ENCODE peak calls at places on chromosome 4, in nine cellular contexts. L is K562, F is right lobe of liver, N is body of pancreas, J is uterus, Z is mucosa of descending colon, B is endodermal cell, Q is SK-N-SH, Y is transverse colon. D is an unnamed sample. For H3K36me3 and H3K9me3, the result is how much of the 10 kb centered on the place peaks cover.

GRCh38 chr4:40916880-40917279 is 167.1 kb downstream of the NSUN7 start:
- DNase-seq in L (peak), F (no peak), N (peak), J (no peak), Z (peak), B (peak), Q (no peak), Y (peak), D (peak)

GRCh38 chr4:3314706-3315260 is 22.0 kb downstream of the RGS12 start:
- DNase-seq in L (no peak), F (no peak), N (peak), J (no peak), Z (no peak), B (peak), Q (no peak), Y (no peak), D (no peak)

GRCh38 chr4:2729533-2729875 is 26.6 kb downstream of the TNIP2 start:
- DNase-seq in L (no peak), F (no peak), N (no peak), J (no peak), Z (no peak), B (no peak), Q (no peak), Y (no peak), D (no peak)

GRCh38 chr4:8150152-8151090 is 8.2 kb downstream of the ABLIM2 start:
- DNase-seq in L (no peak), F (no peak), N (no peak), J (no peak), Z (no peak), B (peak), Q (no peak), Y (no peak), D (peak)

GRCh38 chr4:178185517-178185916 is 743.3 kb upstream of the AGA start:
- DNase-seq in L (no peak), F (no peak), N (peak), J (no peak), Z (no peak), B (no peak), Q (no peak), Y (no peak), D (no peak)

GRCh38 chr4:3342182-3342854 is 49.5 kb downstream of the RGS12 start:
- DNase-seq in L (no peak), F (no peak), N (no peak), J (no peak), Z (no peak), B (no peak), Q (no peak), Y (no peak), D (no peak)

GRCh38 chr4:120709986-120710385 is 212.5 kb downstream of the PRDM5 start:
- DNase-seq in L (no peak), F (no peak), N (no peak), J (no peak), Z (no peak), B (no peak), Q (no peak), Y (no peak), D (no peak)

GRCh38 chr4:183599690-183600089 is 59.3 kb downstream of the RWDD4 start:
- DNase-seq in L (no peak), F (no peak), N (no peak), J (no peak), Z (no peak), B (no peak), Q (no peak), Y (no peak), D (no peak)

GRCh38 chr4:39614487-39615162 is 24.0 kb downstream of the SMIM14 start:
- DNase-seq in L (no peak), F (no peak), N (no peak), J (no peak), Z (no peak), B (no peak), Q (no peak), Y (no peak), D (no peak)

GRCh38 chr4:75229783-75230570 is 284.2 kb downstream of the RCHY1 start:
- DNase-seq in L (no peak), F (no peak), N (no peak), J (no peak), Z (no peak), B (no peak), Q (no peak), Y (peak), D (no peak)

GRCh38 chr4:113146876-113147358 is 97.5 kb downstream of the ANK2 start:
- DNase-seq in L (no peak), F (peak), N (no peak), J (no peak), Z (no peak), B (no peak), Q (no peak), Y (no peak), D (no peak)

GRCh38 chr4:142909908-142910307 is 63.8 kb upstream of the INPP4B start:
- DNase-seq in L (no peak), F (no peak), N (no peak), J (no peak), Z (no peak), B (no peak), Q (no peak), Y (no peak), D (no peak)

GRCh38 chr4:20418865-20419451 is 167.3 kb downstream of the SLIT2 start:
- DNase-seq in L (peak), F (no peak), N (no peak), J (no peak), Z (no peak), B (no peak), Q (peak), Y (no peak), D (no peak)

GRCh38 chr4:172088556-172088955 is 275.4 kb downstream of the GALNTL6 start:
- DNase-seq in L (peak), F (no peak), N (no peak), J (no peak), Z (no peak), B (no peak), Q (no peak), Y (no peak), D (no peak)

GRCh38 chr4:183402771-183403170 is 41.7 kb upstream of the CDKN2AIP start:
- DNase-seq in L (peak), F (no peak), N (no peak), J (no peak), Z (no peak), B (no peak), Q (no peak), Y (no peak), D (no peak)

GRCh38 chr4:127870688-127871087 is 10.0 kb upstream of the PLK4 start:
- DNase-seq in L (peak), F (no peak), N (no peak), J (no peak), Z (no peak), B (no peak), Q (no peak), Y (no peak), D (no peak)

GRCh38 chr4:163709601-163710000 is 215.1 kb downstream of the TMA16 start:
- DNase-seq in L (no peak), F (no peak), N (no peak), J (no peak), Z (no peak), B (no peak), Q (no peak), Y (no peak), D (no peak)

GRCh38 chr4:38290360-38290759 is 330.2 kb downstream of the PTTG2 start:
- DNase-seq in L (no peak), F (no peak), N (no peak), J (no peak), Z (no peak), B (no peak), Q (no peak), Y (no peak), D (no peak)

GRCh38 chr4:20356565-20356964 is 104.9 kb downstream of the SLIT2 start:
- DNase-seq in L (no peak), F (no peak), N (no peak), J (no peak), Z (no peak), B (no peak), Q (peak), Y (no peak), D (no peak)

GRCh38 chr4:106369456-106370060 is 980 bp upstream of the GIMD1 start:
- DNase-seq in L (peak), F (no peak), N (peak), J (no peak), Z (no peak), B (peak), Q (peak), Y (no peak), D (no peak)

DNA sequence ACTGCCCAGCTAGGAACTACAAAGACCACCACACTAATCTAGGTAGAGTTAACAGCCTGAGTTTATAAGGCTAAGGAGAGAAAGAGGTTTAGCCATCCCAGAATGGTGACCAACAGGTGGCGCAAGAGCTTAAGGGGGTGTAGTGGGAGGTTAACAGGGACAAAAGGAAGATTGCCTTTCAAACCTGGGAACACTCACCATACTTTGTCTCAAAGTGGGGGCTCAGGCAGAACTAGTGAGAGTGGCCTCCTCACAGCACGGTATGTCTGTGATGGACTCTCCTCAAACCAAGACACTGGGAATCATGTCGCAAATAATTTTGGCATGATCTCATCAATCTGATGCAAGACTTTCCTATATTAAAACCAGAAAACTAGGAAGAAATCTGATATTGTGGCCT is 23.4 kb downstream of the CCNI start:
- DNase-seq in L (peak), F (peak), N (peak), J (peak), Z (peak), B (peak), Q (no peak), Y (peak), D (no peak)
- H3K36me3 ChIP-seq in L (half or more), F (under half), N (under half), J (under half), Z (under half), B (half or more), Q (half or more), Y (under half), D (under half)

GRCh38 chr4:102477657-102478056 is 23.5 kb upstream of the NFKB1 start:
- DNase-seq in L (no peak), F (no peak), N (no peak), J (no peak), Z (no peak), B (no peak), Q (no peak), Y (no peak), D (no peak)

GRCh38 chr4:102478186-102478585 is 23.0 kb upstream of the NFKB1 start:
- DNase-seq in L (peak), F (no peak), N (no peak), J (no peak), Z (no peak), B (peak), Q (no peak), Y (no peak), D (no peak)

DNA sequence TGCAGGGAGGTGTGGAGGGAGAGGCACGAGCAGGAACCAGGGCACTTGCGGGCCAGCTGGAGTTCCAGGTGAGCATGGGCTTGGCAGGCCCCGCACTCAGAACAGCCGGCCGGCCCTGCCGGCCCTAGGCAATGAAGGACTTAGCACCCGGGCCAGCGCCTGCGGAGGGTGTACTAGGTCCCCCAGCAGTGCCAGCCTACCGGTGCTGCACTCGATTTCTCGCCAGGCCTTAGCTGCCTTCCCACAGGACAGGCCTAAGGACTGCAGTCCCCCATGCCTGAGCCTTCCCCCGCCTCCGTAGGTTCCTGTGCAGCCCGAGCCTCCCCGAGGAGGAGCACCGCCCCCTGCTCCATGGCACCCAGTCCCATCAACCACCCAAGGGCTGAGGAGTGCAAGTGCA is 18.0 kb upstream of the NFKB1 start:
- DNase-seq in L (no peak), F (no peak), N (no peak), J (no peak), Z (no peak), B (no peak), Q (no peak), Y (no peak), D (no peak)
- H3K9me3 ChIP-seq in L (under half), F (under half), N (under half), J (under half), Z (under half), B (under half), Q (under half), Y (under half), D (under half)

GRCh38 chr4:25103423-25103822 is 56.8 kb downstream of the SEPSECS start:
- DNase-seq in L (no peak), F (no peak), N (no peak), J (no peak), Z (no peak), B (no peak), Q (no peak), Y (no peak), D (peak)
- TF ChIP-seq CTCF in L (no peak), F (no peak), N (no peak), J (no peak), Z (no peak), B (no peak), Q (no peak), Y (no peak), D (no peak)

DNA sequence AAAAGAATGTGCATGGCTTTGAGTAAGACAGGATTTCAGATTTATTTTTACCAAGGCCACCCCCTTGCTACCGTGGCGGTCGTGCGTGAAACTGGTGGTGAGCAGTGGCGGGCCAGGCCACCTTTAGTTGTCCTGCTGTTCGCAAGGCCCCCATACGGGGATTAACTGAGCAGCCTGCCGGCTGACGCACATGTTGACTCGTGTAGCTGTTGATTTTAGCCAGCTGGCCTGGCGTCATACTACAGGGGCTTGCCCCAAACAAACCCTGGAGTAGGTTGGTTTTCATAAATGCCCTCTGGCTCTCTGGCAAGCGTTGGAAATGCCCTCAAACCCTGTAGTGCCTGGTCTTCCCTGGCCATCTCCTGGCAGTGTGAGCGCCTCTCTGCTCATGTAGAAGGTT is 28.4 kb downstream of the WFS1 start:
- DNase-seq in L (no peak), F (peak), N (no peak), J (no peak), Z (no peak), B (no peak), Q (no peak), Y (peak), D (no peak)
- H3K36me3 ChIP-seq in L (under half), F (under half), N (under half), J (under half), Z (under half), B (under half), Q (under half), Y (under half), D (half or more)

DNA sequence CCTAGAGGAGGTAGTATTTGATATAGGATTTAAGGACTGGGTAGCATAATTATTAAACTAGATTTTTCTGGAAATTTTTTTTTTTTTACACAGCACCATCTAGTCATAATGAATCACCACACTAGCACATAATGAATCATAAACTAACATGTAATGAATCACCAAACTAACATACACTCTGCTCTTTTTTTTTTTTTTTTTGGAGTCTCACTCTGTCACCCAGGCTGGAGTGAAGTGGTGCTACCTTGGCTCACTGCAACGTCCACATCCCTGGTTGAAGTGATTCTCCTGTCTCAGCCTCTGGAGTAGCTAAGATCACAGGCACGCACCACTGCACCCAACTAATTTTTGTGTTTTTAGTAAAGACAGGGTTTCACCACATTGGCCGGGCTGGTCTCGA is 92.5 kb downstream of the FAM13A start:
- DNase-seq in L (no peak), F (no peak), N (no peak), J (no peak), Z (no peak), B (no peak), Q (no peak), Y (no peak), D (no peak)
- H3K9me3 ChIP-seq in L (under half), F (under half), N (under half), J (under half), Z (under half), B (under half), Q (under half), Y (under half), D (under half)

GRCh38 chr4:181301735-181302380 is 941.3 kb upstream of the TENM3 start:
- DNase-seq in L (peak), F (peak), N (peak), J (no peak), Z (peak), B (peak), Q (no peak), Y (peak), D (peak)
- TF ChIP-seq CTCF in L (peak), F (peak), N (peak), J (no peak), Z (peak), B (peak), Q (peak), Y (peak), D (peak)

GRCh38 chr4:26763649-26764048 is 97.0 kb upstream of the STIM2 start:
- DNase-seq in L (no peak), F (no peak), N (no peak), J (no peak), Z (no peak), B (no peak), Q (no peak), Y (no peak), D (no peak)

GRCh38 chr4:26762650-26763049 is 98.0 kb upstream of the STIM2 start:
- DNase-seq in L (no peak), F (no peak), N (no peak), J (no peak), Z (no peak), B (no peak), Q (no peak), Y (peak), D (no peak)

GRCh38 chr4:26765515-26765914 is 95.1 kb upstream of the STIM2 start:
- DNase-seq in L (peak), F (no peak), N (no peak), J (no peak), Z (no peak), B (no peak), Q (no peak), Y (no peak), D (no peak)

GRCh38 chr4:26763063-26763462 is 97.6 kb upstream of the STIM2 start:
- DNase-seq in L (no peak), F (no peak), N (no peak), J (no peak), Z (no peak), B (no peak), Q (no peak), Y (no peak), D (no peak)

DNA sequence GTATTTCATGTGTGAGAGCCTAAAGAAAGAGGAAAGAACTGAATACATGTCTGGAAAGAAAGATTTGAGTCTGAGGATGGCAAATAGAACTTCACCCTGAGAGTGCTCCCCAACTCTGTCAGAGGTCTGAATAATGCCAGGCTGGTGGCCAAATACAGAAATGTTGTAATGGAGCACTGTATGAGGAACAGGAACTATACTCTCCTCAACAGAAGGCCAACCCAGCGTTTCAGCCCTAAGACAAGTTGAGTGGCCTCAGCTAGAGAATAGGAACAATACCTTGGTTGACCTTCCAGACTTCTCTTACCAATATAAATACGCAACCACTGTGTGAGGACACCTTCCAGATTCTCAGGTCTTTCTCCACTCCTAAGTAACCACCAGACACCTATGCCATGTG is 94.5 kb upstream of the STIM2 start:
- DNase-seq in L (no peak), F (no peak), N (no peak), J (no peak), Z (no peak), B (no peak), Q (no peak), Y (no peak), D (no peak)
- H3K36me3 ChIP-seq in L (under half), F (under half), N (under half), J (under half), Z (under half), B (under half), Q (under half), Y (under half), D (under half)

GRCh38 chr4:71862315-71862714 is 78.4 kb upstream of the GC start:
- DNase-seq in L (no peak), F (no peak), N (no peak), J (no peak), Z (no peak), B (no peak), Q (no peak), Y (no peak), D (no peak)

GRCh38 chr4:71863457-71863856 is 79.6 kb upstream of the GC start:
- DNase-seq in L (no peak), F (no peak), N (no peak), J (no peak), Z (no peak), B (no peak), Q (no peak), Y (no peak), D (no peak)

GRCh38 chr4:71864380-71864779 is 80.5 kb upstream of the GC start:
- DNase-seq in L (no peak), F (no peak), N (no peak), J (no peak), Z (no peak), B (no peak), Q (no peak), Y (no peak), D (no peak)

GRCh38 chr4:71867598-71867997 is 83.7 kb upstream of the GC start:
- DNase-seq in L (no peak), F (no peak), N (no peak), J (no peak), Z (no peak), B (no peak), Q (no peak), Y (no peak), D (no peak)

GRCh38 chr4:71866212-71866885 is 82.5 kb upstream of the GC start:
- DNase-seq in L (no peak), F (no peak), N (no peak), J (no peak), Z (no peak), B (no peak), Q (no peak), Y (no peak), D (no peak)
- H3K9me3 ChIP-seq in L (under half), F (under half), N (under half), J (under half), Z (under half), B (half or more), Q (under half), Y (under half), D (under half)

GRCh38 chr4:129220254-129220653 is 124.3 kb downstream of the C4orf33 start:
- DNase-seq in L (no peak), F (no peak), N (no peak), J (no peak), Z (no peak), B (no peak), Q (no peak), Y (no peak), D (no peak)

GRCh38 chr4:129213692-129214091 is 117.7 kb downstream of the C4orf33 start:
- DNase-seq in L (no peak), F (no peak), N (no peak), J (no peak), Z (no peak), B (no peak), Q (no peak), Y (no peak), D (no peak)

GRCh38 chr4:129218897-129219296 is 122.9 kb downstream of the C4orf33 start:
- DNase-seq in L (no peak), F (no peak), N (no peak), J (no peak), Z (no peak), B (no peak), Q (no peak), Y (no peak), D (no peak)

GRCh38 chr4:129223955-129224354 is 128.0 kb downstream of the C4orf33 start:
- DNase-seq in L (no peak), F (no peak), N (no peak), J (no peak), Z (no peak), B (no peak), Q (peak), Y (no peak), D (no peak)

GRCh38 chr4:129218355-129218754 is 122.4 kb downstream of the C4orf33 start:
- DNase-seq in L (peak), F (no peak), N (no peak), J (no peak), Z (no peak), B (no peak), Q (no peak), Y (peak), D (no peak)
- TF ChIP-seq CTCF in L (peak), F (peak), N (no peak), J (no peak), Z (no peak), B (peak), Q (peak), Y (no peak), D (peak)